ENCODE peak calls at places on chromosomes 2 and 18, in six cellular contexts. R is left ventricle myocardium inferior, D is mammary epithelial cell, X is lower lobe of right lung, T is Peyer's patch, E is AG04450. G is an unnamed sample.

GRCh38 chr18:48050176-48050575 is 119.7 kb upstream of the SMAD2 start:
- DNase-seq in D (peak; percentile 38), R (no peak), X (peak; percentile 64), T (no peak), E (no peak), G (no peak)

GRCh38 chr2:3267549-3267867 is 110.1 kb downstream of the EIPR1 start:
- DNase-seq in E (no peak), T (no peak), D (no peak), R (no peak), X (no peak), G (no peak)

GRCh38 chr2:47190188-47190818 is 35.2 kb upstream of the STPG4 start:
- DNase-seq in D (no peak), E (no peak), R (no peak), T (no peak), X (no peak), G (no peak)

GRCh38 chr18:69995774-69996173 is 48.1 kb upstream of the CD226 start:
- DNase-seq in T (no peak), E (no peak), X (no peak), R (no peak), D (no peak), G (no peak)

GRCh38 chr2:39304200-39304599 is 60.4 kb upstream of the CDKL4 start:
- DNase-seq in T (no peak), X (no peak), R (no peak), D (peak; percentile 1), E (no peak), G (no peak)

GRCh38 chr2:193463016-193463415 is 1268.3 kb upstream of the TMEFF2 start:
- DNase-seq in D (no peak), R (no peak), E (no peak), X (no peak), T (no peak), G (no peak)

GRCh38 chr2:37453024-37453423 is 108.6 kb downstream of the QPCT start:
- DNase-seq in E (no peak), T (no peak), R (no peak), X (no peak), D (no peak), G (no peak)

GRCh38 chr18:69947361-69948106 is at the start of gene CD226:
- DNase-seq in T (no peak), X (no peak), E (no peak), D (no peak), R (no peak), G (no peak)

GRCh38 chr18:47184419-47185050 is 8.4 kb upstream of the IER3IP1 start:
- DNase-seq in T (no peak), E (no peak), R (no peak), X (peak; percentile 55), D (peak; percentile 66), G (no peak)

GRCh38 chr2:24409700-24410556 is 49.6 kb upstream of the ITSN2 start:
- DNase-seq in T (no peak), E (peak; percentile 43), D (peak; percentile 49), R (no peak), X (no peak), G (peak; percentile 32)

GRCh38 chr18:9787716-9788115 is 79.6 kb downstream of the RAB31 start:
- DNase-seq in T (no peak), X (no peak), R (no peak), E (no peak), D (no peak), G (no peak)

GRCh38 chr2:213098612-213099011 is 52.8 kb downstream of the IKZF2 start:
- DNase-seq in D (no peak), R (no peak), X (no peak), E (no peak), T (no peak), G (no peak)

GRCh38 chr2:230991598-230991997 is 4.3 kb upstream of the SPATA3 start:
- DNase-seq in T (no peak), D (no peak), E (no peak), R (no peak), X (no peak), G (no peak)

GRCh38 chr2:31384771-31385276 is 29.7 kb downstream of the XDH start:
- DNase-seq in X (no peak), T (no peak), R (no peak), E (peak; percentile 84), D (peak; percentile 97), G (no peak)

GRCh38 chr2:227450921-227451654 is 20.9 kb upstream of the AGFG1 start:
- DNase-seq in R (no peak), D (no peak), E (no peak), X (no peak), T (no peak), G (no peak)

GRCh38 chr2:10338242-10339188 is 35.8 kb downstream of the HPCAL1 start:
- DNase-seq in X (no peak), D (no peak), E (no peak), R (no peak), T (no peak), G (no peak)

GRCh38 chr18:48974304-48975220 is 23.8 kb upstream of the SMAD7 start:
- DNase-seq in E (no peak), X (no peak), T (no peak), R (no peak), D (no peak), G (no peak)

GRCh38 chr2:62774555-62775366 is 69.2 kb downstream of the EHBP1 start:
- DNase-seq in R (no peak), E (no peak), X (no peak), T (no peak), D (peak; percentile 46), G (no peak)

GRCh38 chr2:203909192-203909945 is 27.2 kb upstream of the ICOS start:
- DNase-seq in T (no peak), D (peak; percentile 21), R (no peak), E (peak; percentile 65), X (no peak), G (no peak)

GRCh38 chr18:58195278-58195721 is 151.3 kb downstream of the NEDD4L start:
- DNase-seq in R (no peak), D (peak; percentile 73), E (no peak), T (peak; percentile 68), X (peak; percentile 64), G (peak; percentile 69)

GRCh38 chr2:159755788-159756187 is 42.2 kb downstream of the CD302 start:
- DNase-seq in E (no peak), X (no peak), T (no peak), R (no peak), D (peak; percentile 98), G (no peak)

GRCh38 chr18:71831039-71831438 is 713.1 kb downstream of the CBLN2 start:
- DNase-seq in D (no peak), X (no peak), E (peak; percentile 24), T (no peak), R (no peak), G (no peak)

DNA sequence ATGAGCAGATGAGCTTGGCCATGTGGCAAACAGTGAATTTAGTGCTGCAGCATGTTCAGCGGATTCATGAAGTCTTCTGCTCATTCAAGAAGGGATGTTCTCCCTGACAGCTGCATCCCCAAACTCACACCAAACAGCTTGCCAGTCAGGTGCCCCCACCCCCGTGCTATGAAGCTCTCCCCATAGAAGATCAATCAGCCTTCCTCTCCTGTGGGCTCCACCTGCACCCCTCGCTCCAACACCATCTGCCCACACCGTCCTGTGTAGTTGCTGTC is 219.0 kb downstream of the BCL2 start:
- DNase-seq in T (no peak), D (no peak), R (no peak), E (no peak), X (no peak), G (no peak)
- H3K27ac ChIP-seq in T (peak overlapping the region; percentile 95), D (no peak overlapping the region), R (peak overlapping the region; percentile 80), E (no peak overlapping the region), X (no peak overlapping the region), G (no peak overlapping the region)

GRCh38 chr18:77054288-77054605 is 78.3 kb downstream of the MBP start:
- DNase-seq in R (no peak), E (no peak), T (no peak), D (no peak), X (no peak), G (no peak)

GRCh38 chr18:77055429-77056310 is 76.9 kb downstream of the MBP start:
- DNase-seq in T (no peak), D (no peak), E (no peak), R (no peak), X (peak; percentile 76), G (no peak)

GRCh38 chr18:77053616-77054287 is 78.8 kb downstream of the MBP start:
- DNase-seq in E (no peak), T (no peak), R (no peak), D (no peak), X (no peak), G (no peak)

GRCh38 chr18:77056399-77057015 is 76.1 kb downstream of the MBP start:
- DNase-seq in E (no peak), R (no peak), D (no peak), T (peak; percentile 74), X (peak; percentile 81), G (no peak)

DNA sequence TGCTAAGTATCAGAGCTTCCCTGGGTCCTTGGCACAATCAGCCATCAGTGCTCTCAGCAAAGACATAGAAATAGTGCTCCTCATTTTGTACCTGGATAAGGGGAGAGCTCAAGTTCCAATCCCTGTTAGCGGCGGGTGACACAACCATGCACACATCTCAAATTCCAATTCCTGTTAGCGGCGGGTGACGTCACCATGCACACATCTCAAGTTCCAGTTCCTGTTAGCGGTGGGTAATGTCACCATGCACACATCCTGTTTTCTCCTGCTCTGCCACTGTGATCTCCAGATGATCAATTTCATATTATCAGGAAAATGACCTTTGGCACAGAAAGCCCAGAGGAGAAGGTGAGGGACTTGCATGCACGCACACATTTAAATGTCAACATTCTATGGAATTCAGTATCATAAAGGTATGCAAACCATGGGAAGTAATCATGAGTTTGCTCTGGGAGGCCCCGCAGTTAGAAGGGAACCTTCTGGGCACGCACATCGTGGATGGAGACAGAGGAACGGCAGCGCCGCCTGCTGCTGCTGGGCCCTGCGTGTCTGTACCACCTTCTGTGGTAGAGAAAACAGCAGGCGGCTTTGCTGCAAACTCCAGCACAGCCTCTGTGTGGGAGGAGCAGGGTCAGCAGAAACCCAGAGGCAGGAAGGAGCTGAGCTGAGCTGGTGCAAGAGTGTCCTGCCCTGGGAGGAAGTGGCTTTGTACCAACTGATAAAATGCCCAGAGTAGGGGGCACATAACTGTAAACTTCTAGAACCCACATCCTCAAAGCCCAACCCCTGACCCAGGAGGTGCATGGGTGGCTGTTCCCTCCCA is 77.8 kb downstream of the MBP start:
- DNase-seq in T (peak; percentile 82), X (peak; percentile 92), E (peak; percentile 71), R (peak; percentile 84), D (no peak), G (peak; percentile 55)
- H3K4me3 ChIP-seq in T (peak overlapping the region; percentile 0), X (peak overlapping the region; percentile 32), E (no peak overlapping the region), R (no peak overlapping the region), D (no peak overlapping the region), G (no peak overlapping the region)

GRCh38 chr2:205245652-205246051 is 436.6 kb upstream of the NRP2 start:
- DNase-seq in E (no peak), T (no peak), X (no peak), D (peak; percentile 6), R (no peak), G (no peak)

DNA sequence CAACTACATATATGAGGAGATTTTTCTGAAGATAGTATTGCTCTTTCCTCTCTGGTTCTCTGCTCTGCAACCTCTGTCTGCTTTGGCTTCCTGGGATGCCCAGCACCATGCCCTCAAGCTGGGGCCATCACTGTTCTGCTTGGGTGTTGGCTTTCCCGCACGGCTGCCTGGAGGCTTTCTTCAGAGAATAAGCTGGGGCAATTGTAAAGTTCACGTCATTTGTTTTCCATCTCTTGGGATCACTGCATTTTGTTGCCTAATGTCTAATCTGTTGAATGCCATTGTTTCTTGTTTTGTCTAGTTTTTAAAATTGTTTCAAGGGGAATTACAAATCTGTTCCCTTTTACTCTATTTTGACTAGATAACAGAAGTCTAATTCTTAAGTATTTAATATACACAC is 437.3 kb upstream of the NRP2 start:
- DNase-seq in X (no peak), E (no peak), D (no peak), T (no peak), R (no peak), G (no peak)
- H3K27ac ChIP-seq in X (no peak overlapping the region), E (no peak overlapping the region), D (no peak overlapping the region), T (no peak overlapping the region), R (peak overlapping the region; percentile 13), G (no peak overlapping the region)

GRCh38 chr2:8412082-8412481 is 269.8 kb upstream of the ID2 start:
- DNase-seq in T (no peak), E (no peak), R (no peak), X (no peak), D (no peak), G (no peak)
- H3K4me3 ChIP-seq in T (no peak overlapping the region), E (no peak overlapping the region), R (no peak overlapping the region), X (no peak overlapping the region), D (no peak overlapping the region), G (no peak overlapping the region)